ENCODE peak calls at places on chromosomes 1 and 21, in five cellular contexts. One of them, this sample, is unnamed.

GRCh38 chr1:90924982-90925381 is 96.9 kb downstream of the ZNF644 start:
- DNase-seq in GM23248: peak; percentile 14
- DNase-seq in lower lobe of right lung: no peak
- DNase-seq in left ventricle myocardium inferior: no peak
- DNase-seq in heart right ventricle: no peak
- DNase-seq in this sample: no peak

GRCh38 chr1:192485692-192486436 is 89.7 kb upstream of the RGS1 start:
- DNase-seq in GM23248: peak; percentile 94
- DNase-seq in lower lobe of right lung: peak; percentile 47
- DNase-seq in left ventricle myocardium inferior: peak; percentile 36
- DNase-seq in heart right ventricle: peak; percentile 11
- DNase-seq in this sample: no peak

GRCh38 chr1:61011514-61012263 is 70.7 kb upstream of the NFIA start:
- DNase-seq in GM23248: no peak
- DNase-seq in lower lobe of right lung: no peak
- DNase-seq in left ventricle myocardium inferior: no peak
- DNase-seq in heart right ventricle: no peak
- DNase-seq in this sample: no peak

GRCh38 chr1:38018864-38019343 is 6.4 kb downstream of the UTP11 start:
- DNase-seq in GM23248: peak; percentile 64
- DNase-seq in lower lobe of right lung: no peak
- DNase-seq in left ventricle myocardium inferior: no peak
- DNase-seq in heart right ventricle: no peak
- DNase-seq in this sample: peak; percentile 27

GRCh38 chr1:221693087-221693486 is 48.8 kb downstream of the DUSP10 start:
- DNase-seq in GM23248: no peak
- DNase-seq in lower lobe of right lung: no peak
- DNase-seq in left ventricle myocardium inferior: no peak
- DNase-seq in heart right ventricle: no peak
- DNase-seq in this sample: peak; percentile 31

GRCh38 chr1:46615088-46615487 is 1.5 kb downstream of the MOB3C start:
- DNase-seq in GM23248: no peak
- DNase-seq in lower lobe of right lung: no peak
- DNase-seq in left ventricle myocardium inferior: no peak
- DNase-seq in heart right ventricle: no peak
- DNase-seq in this sample: no peak

GRCh38 chr1:24990796-24991195 is 60.7 kb upstream of the RUNX3 start:
- DNase-seq in GM23248: no peak
- DNase-seq in lower lobe of right lung: no peak
- DNase-seq in left ventricle myocardium inferior: no peak
- DNase-seq in heart right ventricle: no peak
- DNase-seq in this sample: no peak

GRCh38 chr1:27120849-27121248 is 34.1 kb downstream of the SLC9A1 start:
- DNase-seq in GM23248: no peak
- DNase-seq in lower lobe of right lung: no peak
- DNase-seq in left ventricle myocardium inferior: no peak
- DNase-seq in heart right ventricle: no peak
- DNase-seq in this sample: no peak

GRCh38 chr21:45093064-45093532 is 18.7 kb downstream of the ADARB1 start:
- DNase-seq in GM23248: no peak
- DNase-seq in lower lobe of right lung: no peak
- DNase-seq in left ventricle myocardium inferior: peak; percentile 65
- DNase-seq in heart right ventricle: peak; percentile 64
- DNase-seq in this sample: no peak

GRCh38 chr1:183234660-183235476 is 48.8 kb downstream of the LAMC2 start:
- DNase-seq in GM23248: peak; percentile 97
- DNase-seq in lower lobe of right lung: no peak
- DNase-seq in left ventricle myocardium inferior: peak; percentile 56
- DNase-seq in heart right ventricle: peak; percentile 34
- DNase-seq in this sample: peak; percentile 81

GRCh38 chr1:42272920-42273319 is 62.1 kb downstream of the FOXJ3 start:
- DNase-seq in GM23248: no peak
- DNase-seq in lower lobe of right lung: no peak
- DNase-seq in left ventricle myocardium inferior: no peak
- DNase-seq in heart right ventricle: no peak
- DNase-seq in this sample: no peak

GRCh38 chr1:14100444-14100843 is 400.5 kb downstream of the PRDM2 start:
- DNase-seq in GM23248: no peak
- DNase-seq in lower lobe of right lung: no peak
- DNase-seq in left ventricle myocardium inferior: no peak
- DNase-seq in heart right ventricle: no peak
- DNase-seq in this sample: no peak

GRCh38 chr1:198157847-198158765 is 1.3 kb downstream of the NEK7 start:
- DNase-seq in GM23248: peak; percentile 63
- DNase-seq in lower lobe of right lung: no peak
- DNase-seq in left ventricle myocardium inferior: no peak
- DNase-seq in heart right ventricle: no peak
- DNase-seq in this sample: peak; percentile 35

GRCh38 chr1:234997201-234998173 is 131.2 kb downstream of the TOMM20 start:
- DNase-seq in GM23248: peak; percentile 99
- DNase-seq in lower lobe of right lung: peak; percentile 90
- DNase-seq in left ventricle myocardium inferior: peak; percentile 98
- DNase-seq in heart right ventricle: peak; percentile 97
- DNase-seq in this sample: no peak

GRCh38 chr1:12541274-12542137 is 76.5 kb downstream of the DHRS3 start:
- DNase-seq in GM23248: peak; percentile 33
- DNase-seq in lower lobe of right lung: peak; percentile 49
- DNase-seq in left ventricle myocardium inferior: peak; percentile 61
- DNase-seq in heart right ventricle: peak; percentile 65
- DNase-seq in this sample: no peak

GRCh38 chr1:82086739-82087138 is 286.0 kb downstream of the ADGRL2 start:
- DNase-seq in GM23248: peak; percentile 4
- DNase-seq in lower lobe of right lung: no peak
- DNase-seq in left ventricle myocardium inferior: no peak
- DNase-seq in heart right ventricle: no peak
- DNase-seq in this sample: no peak

GRCh38 chr1:99728494-99729235 is 37.8 kb downstream of the FRRS1 start:
- DNase-seq in GM23248: peak; percentile 49
- DNase-seq in lower lobe of right lung: no peak
- DNase-seq in left ventricle myocardium inferior: no peak
- DNase-seq in heart right ventricle: no peak
- DNase-seq in this sample: peak; percentile 68

GRCh38 chr1:204935155-204935554 is 64.5 kb downstream of the NFASC start:
- DNase-seq in GM23248: no peak
- DNase-seq in lower lobe of right lung: no peak
- DNase-seq in left ventricle myocardium inferior: no peak
- DNase-seq in heart right ventricle: no peak
- DNase-seq in this sample: no peak

GRCh38 chr1:34262023-34262422 is 85.3 kb downstream of the C1orf94 start:
- DNase-seq in GM23248: no peak
- DNase-seq in lower lobe of right lung: no peak
- DNase-seq in left ventricle myocardium inferior: no peak
- DNase-seq in heart right ventricle: no peak
- DNase-seq in this sample: no peak

GRCh38 chr1:168342572-168343280 is 62.0 kb downstream of the TBX19 start:
- DNase-seq in GM23248: peak; percentile 94
- DNase-seq in lower lobe of right lung: peak; percentile 92
- DNase-seq in left ventricle myocardium inferior: peak; percentile 87
- DNase-seq in heart right ventricle: peak; percentile 86
- DNase-seq in this sample: peak; percentile 86

GRCh38 chr21:41932576-41933258 is 21.1 kb downstream of the C2CD2 start:
- DNase-seq in GM23248: peak; percentile 83
- DNase-seq in lower lobe of right lung: peak; percentile 54
- DNase-seq in left ventricle myocardium inferior: peak; percentile 51
- DNase-seq in heart right ventricle: no peak
- DNase-seq in this sample: no peak

GRCh38 chr21:16829532-16829931 is 683.3 kb upstream of the CXADR start:
- DNase-seq in GM23248: no peak
- DNase-seq in lower lobe of right lung: no peak
- DNase-seq in left ventricle myocardium inferior: no peak
- DNase-seq in heart right ventricle: no peak
- DNase-seq in this sample: peak; percentile 29

GRCh38 chr1:163820748-163821147 is 499.0 kb downstream of the NUF2 start:
- DNase-seq in GM23248: peak; percentile 33
- DNase-seq in lower lobe of right lung: no peak
- DNase-seq in left ventricle myocardium inferior: no peak
- DNase-seq in heart right ventricle: no peak
- DNase-seq in this sample: no peak

GRCh38 chr1:153945795-153946621 is 510 bp downstream of the DENND4B start:
- DNase-seq in GM23248: peak; percentile 87
- DNase-seq in lower lobe of right lung: peak; percentile 95
- DNase-seq in left ventricle myocardium inferior: peak; percentile 91
- DNase-seq in heart right ventricle: peak; percentile 91
- DNase-seq in this sample: peak; percentile 66

GRCh38 chr1:248231117-248231516 is at the start of gene OR2M4:
- DNase-seq in GM23248: no peak
- DNase-seq in lower lobe of right lung: no peak
- DNase-seq in left ventricle myocardium inferior: no peak
- DNase-seq in heart right ventricle: no peak
- DNase-seq in this sample: no peak

GRCh38 chr1:218339267-218339831 is 5.8 kb upstream of the TGFB2 start:
- DNase-seq in GM23248: peak; percentile 64
- DNase-seq in lower lobe of right lung: no peak
- DNase-seq in left ventricle myocardium inferior: no peak
- DNase-seq in heart right ventricle: no peak
- DNase-seq in this sample: peak; percentile 58

GRCh38 chr1:169392406-169392805 is 24.4 kb downstream of the BLZF1 start:
- DNase-seq in GM23248: no peak
- DNase-seq in lower lobe of right lung: no peak
- DNase-seq in left ventricle myocardium inferior: no peak
- DNase-seq in heart right ventricle: no peak
- DNase-seq in this sample: no peak

GRCh38 chr1:98054367-98054701 is 133.5 kb upstream of the DPYD start:
- DNase-seq in GM23248: no peak
- DNase-seq in lower lobe of right lung: no peak
- DNase-seq in left ventricle myocardium inferior: no peak
- DNase-seq in heart right ventricle: no peak
- DNase-seq in this sample: no peak

GRCh38 chr21:41633627-41634026 is 125.7 kb upstream of the TMPRSS2 start:
- DNase-seq in GM23248: no peak
- DNase-seq in lower lobe of right lung: no peak
- DNase-seq in left ventricle myocardium inferior: no peak
- DNase-seq in heart right ventricle: no peak
- DNase-seq in this sample: no peak

GRCh38 chr1:205396972-205397616 is 24.8 kb downstream of the LEMD1 start:
- DNase-seq in GM23248: peak; percentile 63
- DNase-seq in lower lobe of right lung: no peak
- DNase-seq in left ventricle myocardium inferior: no peak
- DNase-seq in heart right ventricle: no peak
- DNase-seq in this sample: peak; percentile 89

GRCh38 chr1:179295356-179295755 is 1.8 kb downstream of the SOAT1 start:
- DNase-seq in GM23248: peak; percentile 20
- DNase-seq in lower lobe of right lung: no peak
- DNase-seq in left ventricle myocardium inferior: no peak
- DNase-seq in heart right ventricle: no peak
- DNase-seq in this sample: no peak

GRCh38 chr1:194654956-194655355 is 1468.5 kb upstream of the B3GALT2 start:
- DNase-seq in GM23248: no peak
- DNase-seq in lower lobe of right lung: no peak
- DNase-seq in left ventricle myocardium inferior: no peak
- DNase-seq in heart right ventricle: no peak
- DNase-seq in this sample: no peak

GRCh38 chr1:6599141-6599975 is 3.3 kb downstream of the KLHL21 start:
- DNase-seq in GM23248: peak; percentile 48
- DNase-seq in lower lobe of right lung: no peak
- DNase-seq in left ventricle myocardium inferior: no peak
- DNase-seq in heart right ventricle: no peak
- DNase-seq in this sample: no peak

GRCh38 chr1:209657140-209657879 is 5.1 kb upstream of the LAMB3 start:
- DNase-seq in GM23248: peak; percentile 30
- DNase-seq in lower lobe of right lung: no peak
- DNase-seq in left ventricle myocardium inferior: no peak
- DNase-seq in heart right ventricle: no peak
- DNase-seq in this sample: no peak

GRCh38 chr1:176811896-176812295 is 348.9 kb downstream of the PAPPA2 start:
- DNase-seq in GM23248: no peak
- DNase-seq in lower lobe of right lung: no peak
- DNase-seq in left ventricle myocardium inferior: no peak
- DNase-seq in heart right ventricle: no peak
- DNase-seq in this sample: no peak

GRCh38 chr1:176815621-176816020 is 348.9 kb downstream of the ASTN1 start:
- DNase-seq in GM23248: no peak
- DNase-seq in lower lobe of right lung: no peak
- DNase-seq in left ventricle myocardium inferior: no peak
- DNase-seq in heart right ventricle: no peak
- DNase-seq in this sample: no peak

GRCh38 chr1:176820292-176821056 is 344.0 kb downstream of the ASTN1 start:
- DNase-seq in GM23248: peak; percentile 57
- DNase-seq in lower lobe of right lung: no peak
- DNase-seq in left ventricle myocardium inferior: no peak
- DNase-seq in heart right ventricle: no peak
- DNase-seq in this sample: no peak

DNA sequence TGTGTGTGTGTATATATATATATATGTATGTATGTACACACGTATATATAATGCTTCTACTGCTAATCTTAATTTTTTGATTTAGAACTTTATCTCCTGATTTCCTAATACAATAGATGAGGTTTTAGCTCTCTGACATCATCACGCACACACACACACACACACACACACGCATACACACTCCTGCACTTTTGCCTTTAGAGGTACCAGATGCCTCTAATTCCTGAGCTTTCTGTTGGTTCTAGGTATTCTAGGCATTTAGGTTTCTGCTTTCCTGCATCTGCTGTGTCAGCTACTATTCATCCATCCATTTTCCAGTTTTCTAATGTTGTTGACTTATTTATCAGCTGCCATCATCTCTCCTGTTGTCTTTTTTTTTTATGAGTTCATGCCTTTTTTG is 348.3 kb downstream of the ASTN1 start:
- DNase-seq in GM23248: no peak
- DNase-seq in lower lobe of right lung: no peak
- DNase-seq in left ventricle myocardium inferior: no peak
- DNase-seq in heart right ventricle: no peak
- DNase-seq in this sample: no peak
- H3K4me3 ChIP-seq in GM23248: no peak overlapping the region
- H3K4me3 ChIP-seq in lower lobe of right lung: no peak overlapping the region
- H3K4me3 ChIP-seq in left ventricle myocardium inferior: no peak overlapping the region
- H3K4me3 ChIP-seq in heart right ventricle: no peak overlapping the region
- H3K4me3 ChIP-seq in this sample: no peak overlapping the region

GRCh38 chr1:64934115-64934880 is 32.1 kb downstream of the JAK1 start:
- DNase-seq in GM23248: peak; percentile 92
- DNase-seq in lower lobe of right lung: no peak
- DNase-seq in left ventricle myocardium inferior: no peak
- DNase-seq in heart right ventricle: no peak
- DNase-seq in this sample: no peak
- H3K4me1 ChIP-seq in GM23248: peaks cover 26% of the 10 kb centered on the region
- H3K4me1 ChIP-seq in lower lobe of right lung: peaks cover 50% of the 10 kb centered on the region
- H3K4me1 ChIP-seq in left ventricle myocardium inferior: peaks cover 60% of the 10 kb centered on the region
- H3K4me1 ChIP-seq in heart right ventricle: peaks cover 28% of the 10 kb centered on the region
- H3K4me1 ChIP-seq in this sample: no peaks in the 10 kb centered on the region

GRCh38 chr1:219985169-219985568 is 56.8 kb upstream of the SLC30A10 start:
- DNase-seq in GM23248: no peak
- DNase-seq in lower lobe of right lung: no peak
- DNase-seq in left ventricle myocardium inferior: no peak
- DNase-seq in heart right ventricle: no peak
- DNase-seq in this sample: no peak
- H3K36me3 ChIP-seq in GM23248: peaks cover 84% of the 10 kb centered on the region
- H3K36me3 ChIP-seq in lower lobe of right lung: peaks cover 83% of the 10 kb centered on the region
- H3K36me3 ChIP-seq in left ventricle myocardium inferior: peaks cover 83% of the 10 kb centered on the region
- H3K36me3 ChIP-seq in heart right ventricle: no peaks in the 10 kb centered on the region
- H3K36me3 ChIP-seq in this sample: peaks cover 53% of the 10 kb centered on the region

DNA sequence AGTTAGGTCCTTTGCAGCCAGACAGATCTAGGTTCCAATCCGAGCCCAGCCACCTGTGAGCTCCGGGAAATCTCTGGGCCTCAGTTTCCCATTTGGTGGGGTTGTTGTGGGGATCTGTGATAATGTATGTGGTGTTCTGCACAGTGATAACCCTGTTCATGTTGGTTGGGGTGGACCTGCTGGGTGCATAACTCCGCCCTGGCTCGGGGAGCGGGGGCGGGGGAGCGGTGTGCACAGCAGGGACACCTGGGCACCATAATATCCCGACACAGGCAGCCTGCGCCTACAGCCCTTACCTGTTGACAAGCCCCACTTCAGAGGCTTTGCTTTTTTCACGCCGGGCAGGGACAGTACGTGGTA is 48.0 kb upstream of the ACOT11 start:
- DNase-seq in GM23248: no peak
- DNase-seq in lower lobe of right lung: no peak
- DNase-seq in left ventricle myocardium inferior: no peak
- DNase-seq in heart right ventricle: no peak
- DNase-seq in this sample: no peak
- H3K4me3 ChIP-seq in GM23248: peak overlapping the region; percentile 69
- H3K4me3 ChIP-seq in lower lobe of right lung: peak overlapping the region; percentile 40
- H3K4me3 ChIP-seq in left ventricle myocardium inferior: peak overlapping the region; percentile 62
- H3K4me3 ChIP-seq in heart right ventricle: no peak overlapping the region
- H3K4me3 ChIP-seq in this sample: no peak overlapping the region